ENCODE peak calls at places on chromosomes 12 and 14, in nine cellular contexts. One of them, this sample, is unnamed.

GRCh38 chr14:60353410-60353809 is 104.4 kb downstream of the PPM1A start:
- DNase-seq in Kasumi-1: no peak
- DNase-seq in germinal center: no peak
- DNase-seq in HFFc6: no peak
- DNase-seq in SW 1271: no peak
- DNase-seq in WERI-Rb-1: no peak
- DNase-seq in activated T-helper 1 cell treated with anti-CD3 and anti-CD28 coated beads, Interleukin-2, amount 50 U/mL, for 16 hours: no peak
- DNase-seq in stimulated activated CD8-positive, alpha-beta memory T cell treated with anti-CD3 and anti-CD28 coated beads, Interleukin-2, amount 100 ng/mL, for 48 hours: no peak
- DNase-seq in aorta: no peak
- DNase-seq in this sample: no peak

GRCh38 chr12:64808110-64808509 is 16.3 kb upstream of the TBC1D30 start:
- DNase-seq in aorta: no peak
- DNase-seq in WERI-Rb-1: no peak
- DNase-seq in activated T-helper 1 cell treated with anti-CD3 and anti-CD28 coated beads, Interleukin-2, amount 50 U/mL, for 16 hours: no peak
- DNase-seq in SW 1271: no peak
- DNase-seq in HFFc6: no peak
- DNase-seq in Kasumi-1: peak; percentile 10
- DNase-seq in stimulated activated CD8-positive, alpha-beta memory T cell treated with anti-CD3 and anti-CD28 coated beads, Interleukin-2, amount 100 ng/mL, for 48 hours: no peak
- DNase-seq in germinal center: no peak
- DNase-seq in this sample: no peak

GRCh38 chr14:75866981-75867380 is 114.8 kb downstream of the TGFB3 start:
- DNase-seq in germinal center: no peak
- DNase-seq in Kasumi-1: no peak
- DNase-seq in stimulated activated CD8-positive, alpha-beta memory T cell treated with anti-CD3 and anti-CD28 coated beads, Interleukin-2, amount 100 ng/mL, for 48 hours: no peak
- DNase-seq in HFFc6: no peak
- DNase-seq in WERI-Rb-1: no peak
- DNase-seq in activated T-helper 1 cell treated with anti-CD3 and anti-CD28 coated beads, Interleukin-2, amount 50 U/mL, for 16 hours: no peak
- DNase-seq in SW 1271: no peak
- DNase-seq in aorta: no peak
- DNase-seq in this sample: no peak

GRCh38 chr12:27261866-27262265 is 17.8 kb downstream of the STK38L start:
- DNase-seq in stimulated activated CD8-positive, alpha-beta memory T cell treated with anti-CD3 and anti-CD28 coated beads, Interleukin-2, amount 100 ng/mL, for 48 hours: no peak
- DNase-seq in aorta: no peak
- DNase-seq in germinal center: no peak
- DNase-seq in SW 1271: no peak
- DNase-seq in WERI-Rb-1: no peak
- DNase-seq in HFFc6: no peak
- DNase-seq in Kasumi-1: no peak
- DNase-seq in activated T-helper 1 cell treated with anti-CD3 and anti-CD28 coated beads, Interleukin-2, amount 50 U/mL, for 16 hours: no peak
- DNase-seq in this sample: no peak

GRCh38 chr14:63454863-63455622 is 88.1 kb downstream of the PPP2R5E start:
- DNase-seq in WERI-Rb-1: no peak
- DNase-seq in SW 1271: no peak
- DNase-seq in activated T-helper 1 cell treated with anti-CD3 and anti-CD28 coated beads, Interleukin-2, amount 50 U/mL, for 16 hours: no peak
- DNase-seq in germinal center: no peak
- DNase-seq in HFFc6: peak; percentile 18
- DNase-seq in Kasumi-1: peak; percentile 45
- DNase-seq in stimulated activated CD8-positive, alpha-beta memory T cell treated with anti-CD3 and anti-CD28 coated beads, Interleukin-2, amount 100 ng/mL, for 48 hours: no peak
- DNase-seq in aorta: no peak
- DNase-seq in this sample: no peak

GRCh38 chr12:107131832-107132616 is 38.7 kb upstream of the CRY1 start:
- DNase-seq in SW 1271: no peak
- DNase-seq in germinal center: peak; percentile 30
- DNase-seq in HFFc6: peak; percentile 52
- DNase-seq in WERI-Rb-1: peak; percentile 34
- DNase-seq in aorta: no peak
- DNase-seq in Kasumi-1: peak; percentile 49
- DNase-seq in activated T-helper 1 cell treated with anti-CD3 and anti-CD28 coated beads, Interleukin-2, amount 50 U/mL, for 16 hours: no peak
- DNase-seq in stimulated activated CD8-positive, alpha-beta memory T cell treated with anti-CD3 and anti-CD28 coated beads, Interleukin-2, amount 100 ng/mL, for 48 hours: no peak
- DNase-seq in this sample: peak; percentile 19

GRCh38 chr14:75738192-75738591 is 77.1 kb downstream of the TTLL5 start:
- DNase-seq in SW 1271: no peak
- DNase-seq in aorta: no peak
- DNase-seq in Kasumi-1: no peak
- DNase-seq in stimulated activated CD8-positive, alpha-beta memory T cell treated with anti-CD3 and anti-CD28 coated beads, Interleukin-2, amount 100 ng/mL, for 48 hours: no peak
- DNase-seq in germinal center: no peak
- DNase-seq in activated T-helper 1 cell treated with anti-CD3 and anti-CD28 coated beads, Interleukin-2, amount 50 U/mL, for 16 hours: no peak
- DNase-seq in WERI-Rb-1: no peak
- DNase-seq in HFFc6: no peak
- DNase-seq in this sample: no peak

GRCh38 chr12:124392991-124393790 is 98.3 kb downstream of the RFLNA start:
- DNase-seq in WERI-Rb-1: no peak
- DNase-seq in aorta: peak; percentile 97
- DNase-seq in activated T-helper 1 cell treated with anti-CD3 and anti-CD28 coated beads, Interleukin-2, amount 50 U/mL, for 16 hours: no peak
- DNase-seq in Kasumi-1: no peak
- DNase-seq in germinal center: no peak
- DNase-seq in stimulated activated CD8-positive, alpha-beta memory T cell treated with anti-CD3 and anti-CD28 coated beads, Interleukin-2, amount 100 ng/mL, for 48 hours: no peak
- DNase-seq in HFFc6: peak; percentile 62
- DNase-seq in SW 1271: no peak
- DNase-seq in this sample: no peak

GRCh38 chr12:70365398-70365647 is 767 bp upstream of the KCNMB4 start:
- DNase-seq in WERI-Rb-1: no peak
- DNase-seq in HFFc6: no peak
- DNase-seq in Kasumi-1: no peak
- DNase-seq in stimulated activated CD8-positive, alpha-beta memory T cell treated with anti-CD3 and anti-CD28 coated beads, Interleukin-2, amount 100 ng/mL, for 48 hours: no peak
- DNase-seq in germinal center: no peak
- DNase-seq in activated T-helper 1 cell treated with anti-CD3 and anti-CD28 coated beads, Interleukin-2, amount 50 U/mL, for 16 hours: no peak
- DNase-seq in aorta: no peak
- DNase-seq in SW 1271: no peak
- DNase-seq in this sample: no peak

GRCh38 chr14:87581298-87581697 is 411.7 kb downstream of the GALC start:
- DNase-seq in germinal center: no peak
- DNase-seq in WERI-Rb-1: no peak
- DNase-seq in activated T-helper 1 cell treated with anti-CD3 and anti-CD28 coated beads, Interleukin-2, amount 50 U/mL, for 16 hours: no peak
- DNase-seq in Kasumi-1: no peak
- DNase-seq in stimulated activated CD8-positive, alpha-beta memory T cell treated with anti-CD3 and anti-CD28 coated beads, Interleukin-2, amount 100 ng/mL, for 48 hours: no peak
- DNase-seq in SW 1271: no peak
- DNase-seq in HFFc6: no peak
- DNase-seq in aorta: no peak
- DNase-seq in this sample: no peak

This sample was measured in pulmonary artery endothelial cell.